ENCODE peak calls at places on chromosomes 4 and X, in nine cellular contexts. P, D, G, W, K, C, S, X and O are unnamed samples.

GRCh38 chrX:139930923-139931645 is 1.8 kb downstream of the ATP11C start:
- DNase-seq in P (no peak), D (peak), G (peak), W (peak), K (no peak), C (peak), S (no peak), X (peak), O (peak)

GRCh38 chrX:3129256-3129655 is 88.0 kb downstream of the ARSF start:
- DNase-seq in P (no peak), D (no peak), G (no peak), W (no peak), K (no peak), C (no peak), S (no peak), X (no peak), O (no peak)

GRCh38 chrX:54184474-54184873 is 1.4 kb upstream of the FAM120C start:
- DNase-seq in P (no peak), D (no peak), G (no peak), W (no peak), K (no peak), C (no peak), S (no peak), X (no peak), O (no peak)

GRCh38 chrX:47047989-47048388 is 30.3 kb upstream of the RGN start:
- DNase-seq in P (no peak), D (no peak), G (no peak), W (no peak), K (no peak), C (no peak), S (no peak), X (no peak), O (no peak)

GRCh38 chrX:44036336-44036735 is 63.1 kb upstream of the NDP start:
- DNase-seq in P (no peak), D (no peak), G (no peak), W (no peak), K (no peak), C (no peak), S (no peak), X (no peak), O (no peak)

GRCh38 chr4:112321768-112322684 is 24.9 kb downstream of the ALPK1 start:
- DNase-seq in P (peak), D (peak), G (peak), W (peak), K (peak), C (peak), S (no peak), X (peak), O (peak)

GRCh38 chrX:102745513-102746133 is 25.1 kb downstream of the GPRASP3 start:
- DNase-seq in P (no peak), D (no peak), G (peak), W (no peak), K (no peak), C (no peak), S (no peak), X (no peak), O (peak)

GRCh38 chr4:48237996-48238645 is 31.5 kb downstream of the TEC start:
- DNase-seq in P (no peak), D (no peak), G (no peak), W (no peak), K (no peak), C (no peak), S (peak), X (peak), O (no peak)

GRCh38 chr4:153140294-153140693 is 63.9 kb upstream of the TRIM2 start:
- DNase-seq in P (no peak), D (no peak), G (no peak), W (no peak), K (no peak), C (no peak), S (no peak), X (no peak), O (no peak)

GRCh38 chrX:135477576-135477975 is 42.9 kb upstream of the INTS6L start:
- DNase-seq in P (no peak), D (peak), G (peak), W (peak), K (peak), C (peak), S (peak), X (peak), O (peak)

GRCh38 chrX:111511477-111511876 is at the start of gene SERTM2:
- DNase-seq in P (no peak), D (no peak), G (no peak), W (no peak), K (no peak), C (no peak), S (no peak), X (no peak), O (no peak)

GRCh38 chr4:146370841-146371240 is 150.9 kb downstream of the SLC10A7 start:
- DNase-seq in P (no peak), D (no peak), G (no peak), W (no peak), K (no peak), C (no peak), S (peak), X (no peak), O (no peak)

GRCh38 chr4:86497980-86498379 is 96.1 kb upstream of the PTPN13 start:
- DNase-seq in P (peak), D (no peak), G (no peak), W (no peak), K (no peak), C (no peak), S (no peak), X (no peak), O (no peak)

GRCh38 chr4:21780158-21780557 is 168.4 kb downstream of the KCNIP4 start:
- DNase-seq in P (no peak), D (no peak), G (no peak), W (no peak), K (no peak), C (no peak), S (no peak), X (no peak), O (no peak)

GRCh38 chr4:92059615-92060014 is 244.2 kb upstream of the GRID2 start:
- DNase-seq in P (no peak), D (no peak), G (no peak), W (no peak), K (no peak), C (no peak), S (no peak), X (no peak), O (no peak)

GRCh38 chrX:8748855-8749254 is 16.9 kb upstream of the ANOS1 start:
- DNase-seq in P (no peak), D (no peak), G (no peak), W (no peak), K (no peak), C (peak), S (no peak), X (peak), O (peak)

GRCh38 chr4:123452585-123452984 is 56.0 kb downstream of the SPRY1 start:
- DNase-seq in P (no peak), D (no peak), G (peak), W (no peak), K (no peak), C (no peak), S (peak), X (peak), O (no peak)

GRCh38 chrX:68833855-68834331 is 5.1 kb downstream of the EFNB1 start:
- DNase-seq in P (peak), D (no peak), G (no peak), W (no peak), K (no peak), C (no peak), S (peak), X (no peak), O (no peak)

GRCh38 chr4:67714248-67714583 is 13.3 kb upstream of the UBA6 start:
- DNase-seq in P (no peak), D (no peak), G (no peak), W (no peak), K (no peak), C (peak), S (no peak), X (peak), O (no peak)

GRCh38 chr4:186887211-186887785 is 163.6 kb upstream of the FAT1 start:
- DNase-seq in P (no peak), D (no peak), G (no peak), W (no peak), K (no peak), C (no peak), S (peak), X (no peak), O (no peak)

GRCh38 chr4:3644849-3645627 is 112.8 kb upstream of the LRPAP1 start:
- DNase-seq in P (peak), D (no peak), G (no peak), W (no peak), K (no peak), C (no peak), S (no peak), X (peak), O (no peak)

GRCh38 chr4:123418486-123418931 is 21.9 kb downstream of the SPRY1 start:
- DNase-seq in P (no peak), D (no peak), G (no peak), W (no peak), K (no peak), C (peak), S (peak), X (no peak), O (peak)

GRCh38 chr4:181685911-181686310 is 557.3 kb upstream of the TENM3 start:
- DNase-seq in P (no peak), D (no peak), G (no peak), W (no peak), K (no peak), C (no peak), S (peak), X (no peak), O (no peak)

GRCh38 chrX:3136161-3136961 is 95.1 kb downstream of the ARSF start:
- DNase-seq in P (no peak), D (no peak), G (no peak), W (no peak), K (no peak), C (no peak), S (no peak), X (no peak), O (no peak)

GRCh38 chr4:24659241-24659961 is 75.0 kb upstream of the DHX15 start:
- DNase-seq in P (no peak), D (no peak), G (no peak), W (no peak), K (no peak), C (no peak), S (no peak), X (no peak), O (no peak)

GRCh38 chr4:108370291-108370690 is 201.6 kb upstream of the LEF1 start:
- DNase-seq in P (no peak), D (no peak), G (no peak), W (no peak), K (no peak), C (peak), S (no peak), X (no peak), O (no peak)

GRCh38 chr4:40055379-40055872 is 1.2 kb upstream of the N4BP2 start:
- DNase-seq in P (no peak), D (no peak), G (no peak), W (no peak), K (peak), C (no peak), S (no peak), X (no peak), O (no peak)

GRCh38 chr4:102438873-102439614 is 62.1 kb upstream of the NFKB1 start:
- DNase-seq in P (no peak), D (no peak), G (no peak), W (no peak), K (no peak), C (no peak), S (peak), X (peak), O (no peak)

GRCh38 chr4:157320092-157320491 is 99.6 kb downstream of the GRIA2 start:
- DNase-seq in P (no peak), D (no peak), G (no peak), W (no peak), K (no peak), C (no peak), S (no peak), X (no peak), O (no peak)
- TF ChIP-seq CTCF in P (no peak), D (no peak), G (no peak), W (no peak), K (no peak), C (no peak), S (no peak), X (no peak), O (no peak)

GRCh38 chrX:76555269-76555668 is 127.8 kb downstream of the MAGEE1 start:
- DNase-seq in P (no peak), D (no peak), G (no peak), W (no peak), K (no peak), C (no peak), S (no peak), X (no peak), O (no peak)

GRCh38 chrX:76550016-76550415 is 122.5 kb downstream of the MAGEE1 start:
- DNase-seq in P (no peak), D (no peak), G (no peak), W (no peak), K (no peak), C (no peak), S (no peak), X (no peak), O (no peak)

DNA sequence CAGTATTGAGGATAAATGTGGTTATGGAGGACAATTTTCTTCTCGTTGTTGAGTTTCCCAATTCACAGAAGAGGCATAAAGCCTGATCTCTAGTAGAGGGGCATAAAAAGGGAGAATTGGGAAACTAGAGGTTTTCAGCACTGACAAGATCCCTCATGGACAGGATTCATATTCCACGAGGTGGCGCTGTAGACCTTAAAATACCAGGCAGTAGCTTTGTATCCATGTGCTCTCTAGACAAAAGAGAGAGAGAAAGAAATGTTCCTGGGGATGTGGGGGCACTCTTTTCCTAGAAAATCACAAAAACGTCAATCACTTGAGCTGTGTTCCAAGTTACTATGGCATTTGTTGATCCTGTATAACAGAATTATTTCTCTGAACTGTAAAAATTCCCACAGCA is 128.3 kb downstream of the MAGEE1 start:
- DNase-seq in P (no peak), D (no peak), G (no peak), W (peak), K (peak), C (peak), S (no peak), X (peak), O (peak)
- TF ChIP-seq CTCF in P (no peak), D (no peak), G (no peak), W (no peak), K (no peak), C (no peak), S (no peak), X (peak), O (peak)

GRCh38 chrX:12319012-12319519 is 180.8 kb downstream of the FRMPD4 start:
- DNase-seq in P (no peak), D (no peak), G (no peak), W (no peak), K (no peak), C (no peak), S (no peak), X (peak), O (no peak)
- TF ChIP-seq CTCF in P (no peak), D (no peak), G (no peak), W (no peak), K (no peak), C (no peak), S (no peak), X (peak), O (no peak)

GRCh38 chr4:176660561-176660960 is 132.2 kb downstream of the VEGFC start:
- DNase-seq in P (no peak), D (no peak), G (no peak), W (no peak), K (no peak), C (no peak), S (no peak), X (peak), O (no peak)
- TF ChIP-seq CTCF in P (no peak), D (peak), G (no peak), W (no peak), K (no peak), C (no peak), S (peak), X (no peak), O (no peak)

GRCh38 chrX:56563231-56564116 is at the start of gene UBQLN2:
- DNase-seq in P (peak), D (peak), G (peak), W (peak), K (peak), C (peak), S (peak), X (peak), O (peak)
- TF ChIP-seq CTCF in P (no peak), D (peak), G (no peak), W (peak), K (no peak), C (no peak), S (peak), X (no peak), O (no peak)

GRCh38 chr4:149183638-149184037 is 632.0 kb downstream of the IQCM start:
- DNase-seq in P (no peak), D (no peak), G (no peak), W (no peak), K (no peak), C (no peak), S (no peak), X (no peak), O (no peak)
- TF ChIP-seq CTCF in P (no peak), D (no peak), G (no peak), W (no peak), K (no peak), C (no peak), S (no peak), X (no peak), O (no peak)

GRCh38 chr4:77120888-77121508 is 36.0 kb upstream of the CCNG2 start:
- DNase-seq in P (no peak), D (no peak), G (no peak), W (no peak), K (no peak), C (peak), S (no peak), X (no peak), O (no peak)
- TF ChIP-seq CTCF in P (no peak), D (no peak), G (no peak), W (no peak), K (no peak), C (peak), S (peak), X (no peak), O (no peak)

DNA sequence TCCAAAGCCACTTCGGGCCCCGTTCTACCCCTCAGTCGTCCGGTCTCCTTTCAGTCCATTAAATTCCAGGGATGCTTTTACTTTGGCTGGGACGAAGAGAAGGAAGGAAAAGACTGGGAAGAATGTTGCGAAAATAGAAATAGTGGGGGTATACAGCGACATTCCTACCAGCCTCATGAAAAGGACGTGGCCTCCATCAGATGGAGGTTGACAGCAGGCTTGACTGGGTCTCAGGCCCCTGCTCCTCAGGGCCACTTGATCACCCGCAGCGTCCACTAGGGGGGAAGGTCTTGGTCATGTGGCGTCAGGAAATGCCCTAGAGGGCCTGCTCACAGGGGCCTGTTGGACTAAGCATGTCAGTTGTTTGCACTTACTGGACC is 671 bp upstream of the ANKRD50 start:
- DNase-seq in P (peak), D (peak), G (peak), W (peak), K (no peak), C (peak), S (no peak), X (peak), O (peak)
- TF ChIP-seq CTCF in P (no peak), D (peak), G (peak), W (peak), K (no peak), C (no peak), S (peak), X (no peak), O (peak)